ENCODE peak calls at places on chromosomes 2 and 18, in four cellular contexts. V, B, N and P are unnamed samples.

GRCh38 chr18:13834501-13835015 is 10.6 kb downstream of the MC5R start:
- DNase-seq in V (no peak), B (no peak), N (no peak), P (no peak)

GRCh38 chr2:209476367-209477191 is 52.7 kb downstream of the MAP2 start:
- DNase-seq in V (no peak), B (no peak), N (no peak), P (no peak)

GRCh38 chr18:22977847-22978701 is 44.9 kb downstream of the RBBP8 start:
- DNase-seq in V (no peak), B (peak; percentile 27), N (no peak), P (peak; percentile 73)

GRCh38 chr2:232634319-232635150 is 1.1 kb downstream of the EFHD1 start:
- DNase-seq in V (no peak), B (no peak), N (peak; percentile 62), P (no peak)

GRCh38 chr18:80179857-80180558 is 67.3 kb downstream of the PARD6G start:
- DNase-seq in V (no peak), B (no peak), N (no peak), P (peak; percentile 77)

GRCh38 chr2:216807861-216808272 is 52.0 kb downstream of the TNP1 start:
- DNase-seq in V (no peak), B (no peak), N (no peak), P (no peak)

GRCh38 chr2:231111987-231112386 is 12.9 kb downstream of the HTR2B start:
- DNase-seq in V (no peak), B (no peak), N (no peak), P (no peak)

GRCh38 chr2:102703748-102704147 is 58.1 kb upstream of the TMEM182 start:
- DNase-seq in V (no peak), B (no peak), N (peak; percentile 60), P (peak; percentile 18)

GRCh38 chr2:64019083-64019974 is at the start of gene VPS54:
- DNase-seq in V (peak; percentile 90), B (no peak), N (peak; percentile 70), P (no peak)

GRCh38 chr18:77702686-77703085 is 453.0 kb downstream of the GALR1 start:
- DNase-seq in V (no peak), B (no peak), N (peak; percentile 64), P (no peak)

GRCh38 chr18:23453657-23454011 is 547 bp downstream of the RIOK3 start:
- DNase-seq in V (no peak), B (no peak), N (no peak), P (peak; percentile 82)

GRCh38 chr2:30662268-30663131 is 144.7 kb downstream of the CAPN13 start:
- DNase-seq in V (peak; percentile 79), B (no peak), N (no peak), P (peak; percentile 32)

GRCh38 chr18:13256444-13257305 is 38.1 kb downstream of the LDLRAD4 start:
- DNase-seq in V (no peak), B (no peak), N (peak; percentile 54), P (no peak)

GRCh38 chr2:20618886-20619521 is 31.9 kb downstream of the HS1BP3 start:
- DNase-seq in V (no peak), B (no peak), N (no peak), P (no peak)

GRCh38 chr18:74507927-74508326 is 11.8 kb downstream of the CNDP2 start:
- DNase-seq in V (no peak), B (no peak), N (no peak), P (no peak)

GRCh38 chr18:74507120-74507881 is 11.1 kb downstream of the CNDP2 start:
- DNase-seq in V (no peak), B (no peak), N (no peak), P (no peak)

GRCh38 chr18:74508366-74508765 is 12.2 kb downstream of the CNDP2 start:
- DNase-seq in V (no peak), B (no peak), N (no peak), P (no peak)

GRCh38 chr18:74505776-74506175 is 9.6 kb downstream of the CNDP2 start:
- DNase-seq in V (no peak), B (no peak), N (no peak), P (no peak)

DNA sequence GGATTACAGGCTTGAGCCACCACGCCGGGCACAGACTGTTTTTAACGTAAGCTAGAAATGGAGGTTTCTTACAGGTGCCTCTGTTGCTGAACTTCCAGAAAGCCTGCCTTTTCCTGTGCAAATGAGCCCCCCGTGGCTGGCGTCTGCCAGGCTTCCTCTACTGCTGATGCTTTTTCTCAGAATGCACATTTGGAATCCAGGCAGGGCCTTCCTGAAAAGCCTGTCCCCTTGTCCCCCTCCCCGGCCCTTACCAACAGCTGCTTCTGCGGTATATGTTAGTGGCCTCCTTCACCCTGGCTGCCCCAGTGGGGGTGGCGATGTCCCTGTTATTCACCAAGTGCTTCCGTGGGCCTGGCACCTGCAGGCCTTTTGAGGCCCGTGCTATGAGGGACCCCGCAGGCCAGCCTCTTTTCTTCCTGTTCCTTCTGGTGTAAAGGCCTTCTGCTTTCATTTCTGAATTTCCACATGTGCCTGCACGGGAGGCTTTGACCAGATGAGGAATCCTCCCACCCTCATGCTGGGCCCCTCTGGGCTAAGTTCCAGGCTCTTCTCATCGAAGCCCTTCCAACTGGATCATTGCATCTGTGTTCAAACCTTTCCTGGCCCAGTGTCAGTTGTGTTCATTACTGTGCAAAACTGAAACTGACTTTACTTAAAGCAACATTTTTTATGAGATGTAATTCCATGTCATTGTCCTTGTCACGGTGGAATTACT is 10.4 kb downstream of the CNDP2 start:
- DNase-seq in V (no peak), B (peak; percentile 4), N (no peak), P (no peak)
- H3K27ac ChIP-seq in V (no peak overlapping the region), B (no peak overlapping the region), N (no peak overlapping the region), P (no peak overlapping the region)

GRCh38 chr2:128799736-128800135 is 481.1 kb upstream of the HS6ST1 start:
- DNase-seq in V (no peak), B (no peak), N (no peak), P (no peak)
- H3K27me3 ChIP-seq in V (no peaks in the 10 kb centered on the region), B (no peaks in the 10 kb centered on the region), N (no peaks in the 10 kb centered on the region), P (no peaks in the 10 kb centered on the region)

DNA sequence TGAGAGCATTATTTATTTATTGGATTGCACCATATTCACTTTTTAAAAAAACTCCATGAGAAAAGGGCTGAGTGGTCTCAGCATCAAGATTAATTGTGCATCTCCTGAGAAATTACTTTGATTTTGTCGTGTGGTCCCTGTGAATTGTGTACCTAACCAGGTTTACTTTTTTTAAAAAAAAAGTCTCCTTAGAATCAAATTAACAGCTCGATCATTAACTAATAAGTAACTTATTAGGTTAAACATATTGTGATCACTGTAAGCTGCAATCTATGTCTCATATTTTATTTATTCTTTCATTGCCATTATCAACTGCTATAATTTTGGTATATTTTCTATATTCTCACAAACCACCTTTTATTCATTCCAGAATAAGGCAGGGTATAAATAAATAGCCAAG is 318.2 kb downstream of the ADCYAP1 start:
- DNase-seq in V (no peak), B (no peak), N (no peak), P (no peak)
- H3K27ac ChIP-seq in V (no peak overlapping the region), B (no peak overlapping the region), N (no peak overlapping the region), P (no peak overlapping the region)

DNA sequence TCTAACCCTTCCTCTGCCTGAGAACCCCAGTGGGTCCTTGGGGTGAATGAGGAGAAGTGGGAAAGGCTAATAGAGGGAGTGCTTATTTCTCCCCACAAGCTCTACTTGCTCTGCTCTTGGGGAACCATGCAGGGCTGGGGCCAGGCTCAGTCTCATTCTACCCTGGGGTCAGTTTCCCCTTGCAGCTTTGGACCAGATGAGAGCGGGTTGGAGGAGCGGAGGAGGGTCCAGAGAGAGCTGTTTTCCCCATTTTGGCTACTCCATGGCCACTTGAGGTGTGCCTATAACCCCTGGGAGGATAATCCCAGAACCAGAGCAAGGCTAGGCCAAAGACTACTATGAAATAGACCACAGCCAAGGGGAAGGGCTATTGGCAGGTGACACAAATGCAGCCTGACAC is 29.6 kb downstream of the PLB1 start:
- DNase-seq in V (no peak), B (no peak), N (no peak), P (no peak)
- H3K27me3 ChIP-seq in V (no peaks in the 10 kb centered on the region), B (peaks cover 65% of the 10 kb centered on the region), N (no peaks in the 10 kb centered on the region), P (peaks cover 48% of the 10 kb centered on the region)

DNA sequence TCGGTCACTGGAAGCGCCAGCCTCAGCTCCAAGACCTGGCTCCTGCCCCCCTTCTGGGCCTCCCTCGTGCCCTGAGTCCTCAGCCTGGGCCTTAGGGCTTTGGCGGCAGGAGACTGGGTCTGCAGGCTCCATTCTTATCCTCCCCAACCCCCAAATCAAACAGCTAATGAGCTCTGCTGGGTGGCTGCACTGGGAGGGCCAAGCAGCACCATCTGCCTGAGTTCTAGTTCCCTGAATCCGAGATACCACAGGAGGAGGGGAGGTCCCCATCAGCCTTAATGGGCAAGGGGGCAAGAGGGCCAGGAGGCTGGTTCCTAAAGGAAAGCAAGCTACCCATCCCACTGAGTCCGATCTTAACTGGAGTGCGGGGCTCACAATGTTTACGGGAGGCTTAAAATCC is 52.9 kb downstream of the FAM178B start:
- DNase-seq in V (no peak), B (no peak), N (no peak), P (no peak)
- H3K27ac ChIP-seq in V (no peak overlapping the region), B (no peak overlapping the region), N (no peak overlapping the region), P (no peak overlapping the region)

GRCh38 chr2:88452151-88452851 is at the start of gene FOXI3:
- DNase-seq in V (no peak), B (no peak), N (peak; percentile 65), P (no peak)
- H3K27me3 ChIP-seq in V (peaks cover 23% of the 10 kb centered on the region), B (peaks cover 41% of the 10 kb centered on the region), N (peaks cover 40% of the 10 kb centered on the region), P (peaks cover 71% of the 10 kb centered on the region)